ENCODE peak calls at places on chromosome 19, in four cellular contexts. K is NCI-H2081; P is effector CD4-positive, alpha-beta T cell; T is mucosa of descending colon. C is an unnamed sample.

GRCh38 chr19:20928371-20928770 is 5.3 kb downstream of the ZNF85 start:
- DNase-seq in K (no peak), P (no peak), T (no peak), C (no peak)

GRCh38 chr19:51158474-51159129 is 16.5 kb downstream of the SIGLEC7 start:
- DNase-seq in K (peak; percentile 15), P (peak; percentile 60), T (peak; percentile 60), C (peak; percentile 21)

GRCh38 chr19:11201791-11202190 is 4.4 kb upstream of the KANK2 start:
- DNase-seq in K (no peak), P (no peak), T (no peak), C (no peak)

GRCh38 chr19:1754651-1755466 is 1.6 kb downstream of the ONECUT3 start:
- DNase-seq in K (no peak), P (no peak), T (no peak), C (no peak)

GRCh38 chr19:17020823-17021222 is 5.8 kb downstream of the CPAMD8 start:
- DNase-seq in K (no peak), P (no peak), T (no peak), C (no peak)

GRCh38 chr19:13234518-13234917 is 84.3 kb downstream of the IER2 start:
- DNase-seq in K (no peak), P (peak; percentile 12), T (peak; percentile 76), C (no peak)

GRCh38 chr19:10290876-10291553 is 1.3 kb downstream of the ICAM5 start:
- DNase-seq in K (no peak), P (peak; percentile 23), T (peak; percentile 73), C (peak; percentile 36)

GRCh38 chr19:1445932-1446712 is 3.8 kb upstream of the APC2 start:
- DNase-seq in K (peak; percentile 32), P (no peak), T (no peak), C (no peak)

GRCh38 chr19:35438527-35438926 is 9.5 kb upstream of the FFAR2 start:
- DNase-seq in K (no peak), P (no peak), T (no peak), C (no peak)

GRCh38 chr19:39168258-39169142 is 28.3 kb upstream of the NCCRP1 start:
- DNase-seq in K (no peak), P (no peak), T (no peak), C (no peak)

GRCh38 chr19:4449022-4449825 is 8.4 kb downstream of the UBXN6 start:
- DNase-seq in K (no peak), P (no peak), T (no peak), C (no peak)

GRCh38 chr19:14674764-14675163 is at the start of gene ADGRE3:
- DNase-seq in K (no peak), P (no peak), T (no peak), C (no peak)

GRCh38 chr19:18045307-18046013 is 37.5 kb downstream of the ARRDC2 start:
- DNase-seq in K (no peak), P (no peak), T (no peak), C (no peak)

GRCh38 chr19:41913476-41914190 is 14.6 kb downstream of the ERFL start:
- DNase-seq in K (no peak), P (no peak), T (no peak), C (no peak)

GRCh38 chr19:53183146-53183545 is 10.0 kb downstream of the ZNF665 start:
- DNase-seq in K (no peak), P (no peak), T (no peak), C (no peak)

GRCh38 chr19:50420808-50421207 is 2.1 kb downstream of the SPIB start:
- DNase-seq in K (no peak), P (no peak), T (no peak), C (no peak)

GRCh38 chr19:41134616-41135015 is 20.4 kb downstream of the CYP2F1 start:
- DNase-seq in K (no peak), P (no peak), T (no peak), C (no peak)

GRCh38 chr19:47512183-47512947 is 2.5 kb downstream of the NAPA start:
- DNase-seq in K (no peak), P (no peak), T (peak; percentile 64), C (no peak)

GRCh38 chr19:45901432-45901903 is 945 bp downstream of the MYPOP start:
- DNase-seq in K (no peak), P (no peak), T (peak; percentile 57), C (no peak)

GRCh38 chr19:4660993-4661392 is 9.1 kb downstream of the MYDGF start:
- DNase-seq in K (no peak), P (no peak), T (no peak), C (no peak)

GRCh38 chr19:53311044-53311443 is 22.5 kb upstream of the ZNF845 start:
- DNase-seq in K (no peak), P (no peak), T (no peak), C (no peak)

GRCh38 chr19:1206733-1207301 is 1.2 kb downstream of the STK11 start:
- DNase-seq in K (no peak), P (peak; percentile 21), T (peak; percentile 56), C (no peak)

GRCh38 chr19:46955813-46956371 is 63.7 kb upstream of the NPAS1 start:
- DNase-seq in K (no peak), P (no peak), T (no peak), C (no peak)

GRCh38 chr19:35318679-35319448 is 10.1 kb upstream of the CD22 start:
- DNase-seq in K (no peak), P (no peak), T (no peak), C (no peak)

GRCh38 chr19:42086770-42087550 is 11.0 kb downstream of the ZNF574 start:
- DNase-seq in K (no peak), P (no peak), T (no peak), C (no peak)

GRCh38 chr19:42601811-42602443 is 7.2 kb upstream of the CEACAM8 start:
- DNase-seq in K (no peak), P (no peak), T (no peak), C (no peak)

GRCh38 chr19:56105090-56105701 is 15.9 kb downstream of the ZNF787 start:
- DNase-seq in K (peak; percentile 97), P (peak; percentile 37), T (peak; percentile 92), C (no peak)

GRCh38 chr19:45591004-45591637 is 6.5 kb upstream of the OPA3 start:
- DNase-seq in K (no peak), P (no peak), T (peak; percentile 78), C (no peak)

GRCh38 chr19:10552596-10553053 is 8.9 kb downstream of the ATG4D start:
- DNase-seq in K (peak; percentile 31), P (no peak), T (no peak), C (no peak)

C was measured in T-helper 22 cell.